ENCODE peak calls at places on chromosome 17, in seven cellular contexts. K is ureter; O is central memory CD4-positive, alpha-beta T cell; I is colonic mucosa; W is spleen; B is effector CD4-positive, alpha-beta T cell; D is ascending aorta. F is an unnamed sample.

GRCh38 chr17:82566129-82566995 is 46.8 kb downstream of the FOXK2 start:
- DNase-seq in K (no peak), O (no peak), B (no peak), I (peak; percentile 51), D (no peak), W (no peak), F (no peak)

GRCh38 chr17:68576811-68577551 is 24.2 kb downstream of the FAM20A start:
- DNase-seq in W (no peak), K (no peak), I (no peak), B (no peak), D (no peak), O (no peak), F (no peak)

GRCh38 chr17:4234406-4234805 is 29.4 kb downstream of the ANKFY1 start:
- DNase-seq in D (no peak), I (no peak), B (no peak), K (no peak), W (no peak), O (no peak), F (no peak)

GRCh38 chr17:38982858-38983746 is 15.9 kb upstream of the FBXO47 start:
- DNase-seq in O (peak; percentile 55), K (peak; percentile 48), B (peak; percentile 32), W (no peak), I (peak; percentile 52), D (no peak), F (no peak)

GRCh38 chr17:79976451-79976850 is 59.2 kb downstream of the TBC1D16 start:
- DNase-seq in I (no peak), D (no peak), W (no peak), B (no peak), O (no peak), K (no peak), F (no peak)

GRCh38 chr17:74990581-74991105 is 3.2 kb downstream of the CDR2L start:
- DNase-seq in K (no peak), I (no peak), W (no peak), D (no peak), O (no peak), B (no peak), F (no peak)

GRCh38 chr17:34633760-34634159 is 54.4 kb downstream of the TMEM132E start:
- DNase-seq in I (no peak), K (no peak), W (no peak), B (no peak), D (no peak), O (no peak), F (no peak)

GRCh38 chr17:43720311-43721060 is 38.1 kb downstream of the SOST start:
- DNase-seq in O (peak; percentile 74), B (peak; percentile 61), D (peak; percentile 38), K (peak; percentile 85), W (peak; percentile 96), I (peak; percentile 79), F (peak; percentile 62)

GRCh38 chr17:17547210-17547764 is 44.2 kb downstream of the PEMT start:
- DNase-seq in I (no peak), O (no peak), W (no peak), D (no peak), B (no peak), K (no peak), F (no peak)

GRCh38 chr17:19534562-19535149 is 1.0 kb downstream of the SLC47A1 start:
- DNase-seq in B (no peak), W (no peak), D (no peak), O (no peak), K (no peak), I (no peak), F (no peak)

GRCh38 chr17:36608794-36609497 is 7.6 kb downstream of the MRM1 start:
- DNase-seq in B (no peak), D (no peak), I (peak; percentile 45), K (no peak), W (no peak), O (no peak), F (no peak)

GRCh38 chr17:65055708-65056638 is 567 bp downstream of the GNA13 start:
- DNase-seq in W (peak; percentile 94), O (peak; percentile 39), I (peak; percentile 68), B (peak; percentile 28), K (peak; percentile 77), D (peak; percentile 27), F (peak; percentile 33)

GRCh38 chr17:44917456-44917855 is 2.2 kb upstream of the GFAP start:
- DNase-seq in D (no peak), K (no peak), O (no peak), W (no peak), B (no peak), I (no peak), F (no peak)

GRCh38 chr17:12620200-12620720 is 45.4 kb upstream of the MYOCD start:
- DNase-seq in I (no peak), K (no peak), D (no peak), W (no peak), O (no peak), B (no peak), F (no peak)

GRCh38 chr17:57672205-57672632 is 72.9 kb downstream of the CCDC182 start:
- DNase-seq in K (no peak), D (no peak), I (peak; percentile 15), B (no peak), W (peak; percentile 50), O (peak; percentile 32), F (no peak)

GRCh38 chr17:6548578-6549330 is 7.6 kb downstream of the PITPNM3 start:
- DNase-seq in B (no peak), K (no peak), O (no peak), D (no peak), I (no peak), W (no peak), F (no peak)

GRCh38 chr17:4582691-4583090 is 1.6 kb upstream of the SMTNL2 start:
- DNase-seq in W (peak; percentile 16), D (no peak), B (no peak), O (no peak), I (no peak), K (no peak), F (no peak)

GRCh38 chr17:68383443-68384321 is 73.6 kb downstream of the WIPI1 start:
- DNase-seq in B (no peak), W (no peak), O (peak; percentile 22), I (no peak), D (no peak), K (no peak), F (no peak)

GRCh38 chr17:29826045-29826692 is 103.9 kb downstream of the SSH2 start:
- DNase-seq in K (no peak), O (no peak), D (no peak), I (no peak), W (no peak), B (no peak), F (no peak)

GRCh38 chr17:3890082-3890892 is 2.6 kb downstream of the CAMKK1 start:
- DNase-seq in O (no peak), B (no peak), D (peak; percentile 83), K (peak; percentile 85), I (peak; percentile 72), W (no peak), F (no peak)

GRCh38 chr17:82244413-82245140 is 15.7 kb downstream of the SLC16A3 start:
- DNase-seq in K (no peak), D (no peak), I (no peak), B (no peak), O (no peak), W (peak; percentile 77), F (no peak)